ENCODE peak calls at places on chromosome 19, in ten cellular contexts. S, C, K, N, Z, G, D, E, A and B are unnamed samples. For H3K9me3 and H3K27me3, the result is how much of the 10 kb centered on the place peaks cover.

GRCh38 chr19:5287066-5287465 is 53.5 kb downstream of the PTPRS start:
- DNase-seq in G (no peak), Z (no peak), K (no peak), N (no peak), E (no peak), C (no peak), A (no peak), S (peak), D (no peak), B (no peak)

GRCh38 chr19:2775556-2776430 is 7.3 kb downstream of the SGTA start:
- DNase-seq in Z (peak), K (no peak), S (no peak), A (peak), C (no peak), E (no peak), N (peak), D (no peak), G (no peak), B (peak)

GRCh38 chr19:10566658-10567410 is 1.0 kb upstream of the KRI1 start:
- DNase-seq in A (no peak), S (no peak), N (no peak), K (no peak), D (no peak), C (no peak), E (no peak), G (no peak), Z (no peak), B (peak)

GRCh38 chr19:40331052-40331451 is 17.1 kb downstream of the C19orf47 start:
- DNase-seq in D (no peak), Z (no peak), K (no peak), C (no peak), G (no peak), E (peak), N (no peak), S (no peak), A (no peak), B (no peak)

GRCh38 chr19:40831502-40832430 is 18.5 kb downstream of the CYP2A6 start:
- DNase-seq in E (peak), Z (no peak), K (peak), G (peak), A (peak), N (peak), D (peak), S (peak), C (no peak), B (no peak)

GRCh38 chr19:46373573-46374359 is 26.9 kb downstream of the PPP5C start:
- DNase-seq in A (no peak), C (no peak), S (peak), Z (peak), G (peak), N (no peak), K (no peak), E (peak), D (peak), B (no peak)

GRCh38 chr19:49224856-49225255 is 67.3 kb downstream of the TRPM4 start:
- DNase-seq in D (peak), E (peak), Z (peak), S (peak), K (no peak), C (peak), G (peak), A (no peak), N (peak), B (peak)

GRCh38 chr19:39047076-39047475 is 14.7 kb upstream of the FBXO27 start:
- DNase-seq in C (no peak), E (no peak), K (no peak), Z (no peak), D (no peak), G (no peak), A (no peak), S (no peak), N (no peak), B (no peak)

GRCh38 chr19:45772130-45772880 is 3.3 kb upstream of the SIX5 start:
- DNase-seq in A (no peak), N (no peak), C (no peak), E (no peak), D (peak), S (no peak), Z (no peak), G (no peak), K (no peak), B (no peak)

GRCh38 chr19:18475762-18476331 is 37.9 kb upstream of the ISYNA1 start:
- DNase-seq in G (no peak), S (no peak), C (no peak), A (no peak), D (no peak), N (peak), E (no peak), Z (no peak), K (no peak), B (no peak)

GRCh38 chr19:18477974-18478373 is 40.0 kb upstream of the ISYNA1 start:
- DNase-seq in N (no peak), E (no peak), D (no peak), C (no peak), G (no peak), S (no peak), K (no peak), Z (no peak), A (no peak), B (no peak)

GRCh38 chr19:18476507-18477041 is 38.6 kb upstream of the ISYNA1 start:
- DNase-seq in E (no peak), N (no peak), G (no peak), Z (no peak), C (no peak), S (no peak), A (no peak), K (no peak), D (no peak), B (no peak)

GRCh38 chr19:18478545-18479311 is 40.8 kb upstream of the ISYNA1 start:
- DNase-seq in E (no peak), K (peak), C (no peak), G (peak), N (peak), S (peak), Z (peak), D (peak), A (peak), B (peak)

GRCh38 chr19:18477042-18477760 is 39.3 kb upstream of the ISYNA1 start:
- DNase-seq in N (no peak), E (no peak), D (no peak), K (no peak), Z (no peak), S (no peak), A (no peak), C (no peak), G (no peak), B (no peak)
- TF ChIP-seq CTCF in N (peak), E (no peak), D (no peak), K (no peak), Z (no peak), S (peak), A (peak), C (peak), G (no peak), B (no peak)

GRCh38 chr19:22533761-22534160 is 100.4 kb upstream of the ZNF492 start:
- DNase-seq in N (no peak), D (no peak), C (no peak), K (no peak), A (no peak), S (no peak), G (no peak), E (no peak), Z (no peak), B (no peak)
- H3K9me3 ChIP-seq in N (half or more), D (under half), C (under half), K (under half), A (under half), S (under half), G (under half), E (under half), Z (under half), B (under half)

GRCh38 chr19:17226002-17226933 is at the start of gene OCEL1:
- DNase-seq in D (peak), A (peak), C (peak), E (peak), K (peak), S (peak), N (peak), Z (peak), G (peak), B (peak)
- H3K27me3 ChIP-seq in D (under half), A (under half), C (under half), E (under half), K (under half), S (under half), N (under half), Z (under half), G (under half), B (under half)

DNA sequence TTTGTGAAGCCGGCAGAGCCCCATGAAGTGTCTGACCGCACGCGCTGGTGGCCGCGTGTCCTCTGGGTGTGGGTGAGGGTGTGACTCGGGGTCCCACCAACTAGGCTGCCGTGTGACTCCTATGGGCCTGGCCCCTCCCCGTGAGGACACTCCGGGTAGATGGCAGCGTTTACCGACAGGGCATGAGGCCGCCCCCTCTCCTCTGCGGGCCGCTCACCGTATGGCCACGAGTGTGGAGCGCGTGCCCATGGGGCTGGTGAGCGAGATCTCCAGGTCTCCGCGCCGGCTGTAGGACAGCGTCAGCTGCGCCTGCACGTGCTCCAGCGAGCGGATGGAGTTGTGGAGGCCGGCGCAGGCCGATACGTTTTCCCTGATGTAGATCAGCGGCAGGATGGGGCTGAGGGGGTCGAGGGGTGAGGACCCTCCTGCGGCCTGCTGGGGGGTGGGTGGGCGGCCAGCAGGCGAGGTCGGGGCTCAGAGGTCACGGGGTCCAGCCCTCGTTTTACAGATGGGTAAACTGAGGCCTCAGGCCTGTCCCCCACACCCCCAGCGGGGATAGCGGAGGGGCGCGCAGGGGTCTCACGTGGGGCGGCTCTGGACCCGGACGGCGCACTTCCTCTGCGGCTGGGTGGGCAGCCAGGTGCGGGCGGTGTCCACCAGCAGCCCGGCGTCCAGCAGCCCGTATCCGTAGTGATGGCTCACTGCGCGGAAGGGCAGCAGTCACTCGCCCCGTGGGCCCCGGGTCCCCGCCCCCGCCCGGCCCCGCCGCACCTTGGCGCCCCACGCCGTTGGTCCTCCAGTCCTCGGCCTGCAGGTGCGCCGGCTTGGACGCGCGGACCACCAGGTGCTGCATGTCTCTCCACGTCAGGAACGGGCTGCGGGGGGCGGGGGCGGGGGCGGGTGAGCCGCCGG is 4.3 kb upstream of the C19orf25 start:
- DNase-seq in A (no peak), E (no peak), C (no peak), N (no peak), K (no peak), Z (no peak), S (no peak), D (no peak), G (no peak), B (no peak)
- TF ChIP-seq CTCF in A (no peak), E (no peak), C (no peak), N (no peak), K (no peak), Z (no peak), S (no peak), D (no peak), G (no peak), B (no peak)

GRCh38 chr19:58166708-58167280 is 16.1 kb upstream of the ZNF274 start:
- DNase-seq in N (no peak), K (no peak), D (no peak), A (no peak), C (no peak), G (no peak), Z (no peak), S (no peak), E (no peak), B (no peak)
- H3K9me3 ChIP-seq in N (half or more), K (half or more), D (half or more), A (half or more), C (under half), G (half or more), Z (half or more), S (half or more), E (under half), B (half or more)

GRCh38 chr19:18868380-18869230 is 27.4 kb downstream of the CERS1 start:
- DNase-seq in Z (no peak), S (no peak), A (no peak), E (no peak), N (no peak), G (no peak), D (no peak), K (no peak), C (no peak), B (no peak)

GRCh38 chr19:18869781-18870530 is 26.0 kb downstream of the CERS1 start:
- DNase-seq in S (no peak), A (no peak), K (no peak), G (no peak), D (no peak), C (no peak), Z (no peak), E (no peak), N (no peak), B (no peak)

GRCh38 chr19:18869231-18869575 is 26.8 kb downstream of the CERS1 start:
- DNase-seq in D (no peak), S (no peak), G (no peak), E (no peak), K (no peak), Z (no peak), A (no peak), N (no peak), C (no peak), B (no peak)

GRCh38 chr19:18870531-18871172 is 25.3 kb downstream of the CERS1 start:
- DNase-seq in G (no peak), D (no peak), A (no peak), K (no peak), Z (no peak), S (no peak), C (no peak), E (no peak), N (no peak), B (no peak)

GRCh38 chr19:18871543-18871942 is 24.4 kb downstream of the CERS1 start:
- DNase-seq in S (no peak), D (no peak), N (no peak), C (no peak), Z (no peak), A (no peak), K (no peak), G (peak), E (no peak), B (no peak)
- H3K27me3 ChIP-seq in S (under half), D (under half), N (under half), C (under half), Z (under half), A (under half), K (under half), G (under half), E (under half), B (under half)

DNA sequence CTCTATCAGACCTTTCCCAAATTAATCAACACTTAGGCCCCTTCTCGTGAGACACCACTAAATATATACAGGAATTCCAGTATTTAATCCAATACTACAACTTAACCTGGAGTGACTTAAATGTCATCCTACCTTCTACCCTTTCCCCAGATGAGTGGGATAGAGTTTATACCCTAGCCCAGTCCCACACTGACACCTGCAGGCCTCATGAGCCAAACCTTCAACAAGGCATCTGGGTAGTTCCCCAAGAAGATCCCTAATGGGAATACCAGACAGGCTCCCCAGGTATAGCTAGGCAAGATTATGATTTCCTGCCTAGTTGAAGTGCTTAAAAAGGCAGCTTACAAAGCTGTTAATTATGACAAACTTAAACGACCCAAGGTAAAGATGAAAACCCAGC is 15.9 kb downstream of the ZNF83 start:
- DNase-seq in E (no peak), D (no peak), K (no peak), Z (no peak), A (no peak), S (no peak), G (peak), N (no peak), C (no peak), B (no peak)
- TF ChIP-seq CTCF in E (no peak), D (no peak), K (no peak), Z (no peak), A (no peak), S (peak), G (no peak), N (peak), C (no peak), B (no peak)